ENCODE peak calls at places on chromosome 1, in six cellular contexts. G is stimulated activated naive CD8-positive, alpha-beta T cell treated with anti-CD3 and anti-CD28 coated beads, Interleukin-15, amount 100 ng/mL, for 72 hours; R is activated CD8-positive, alpha-beta T cell treated with anti-CD3 and anti-CD28 coated beads, Interleukin-2, amount 10 ng/mL, durations not matched to agents 7 days and 5 days; Y is IMR-90; T is fibroblast of villous mesenchyme; I is nephron progenitor cell. Z is an unnamed sample.

GRCh38 chr1:203593723-203594122 is 32.9 kb upstream of the ATP2B4 start:
- DNase-seq in G (peak; percentile 38), R (peak; percentile 70), Y (peak; percentile 72), T (peak; percentile 60), I (no peak), Z (peak; percentile 60)

GRCh38 chr1:187631984-187632383 is 803.2 kb downstream of the PLA2G4A start:
- DNase-seq in G (no peak), R (no peak), Y (no peak), T (no peak), I (no peak), Z (no peak)

GRCh38 chr1:89069955-89070354 is 4.9 kb upstream of the GBP1 start:
- DNase-seq in G (no peak), R (no peak), Y (no peak), T (peak; percentile 51), I (no peak), Z (no peak)

GRCh38 chr1:176517484-176517883 is 54.5 kb downstream of the PAPPA2 start:
- DNase-seq in G (no peak), R (no peak), Y (no peak), T (peak; percentile 5), I (peak; percentile 9), Z (no peak)

GRCh38 chr1:23421343-23421742 is 3.2 kb downstream of the TCEA3 start:
- DNase-seq in G (no peak), R (no peak), Y (no peak), T (peak; percentile 8), I (no peak), Z (no peak)

GRCh38 chr1:16120411-16120810 is 35.5 kb downstream of the EPHA2 start:
- DNase-seq in G (no peak), R (no peak), Y (no peak), T (peak; percentile 37), I (no peak), Z (no peak)

GRCh38 chr1:47213230-47213676 is 18.8 kb downstream of the TAL1 start:
- DNase-seq in G (no peak), R (no peak), Y (no peak), T (no peak), I (no peak), Z (no peak)

GRCh38 chr1:29465755-29466154 is 229.4 kb downstream of the PTPRU start:
- DNase-seq in G (no peak), R (no peak), Y (peak; percentile 23), T (peak; percentile 30), I (peak; percentile 34), Z (no peak)

GRCh38 chr1:3011631-3012510 is 9.4 kb upstream of the ACTRT2 start:
- DNase-seq in G (no peak), R (no peak), Y (no peak), T (no peak), I (no peak), Z (peak; percentile 21)

GRCh38 chr1:23456226-23456625 is 27.8 kb downstream of the ASAP3 start:
- DNase-seq in G (no peak), R (no peak), Y (no peak), T (no peak), I (no peak), Z (no peak)

GRCh38 chr1:7408771-7409150 is 362.3 kb upstream of the VAMP3 start:
- DNase-seq in G (no peak), R (no peak), Y (no peak), T (no peak), I (no peak), Z (no peak)

GRCh38 chr1:230587056-230587455 is 55.2 kb upstream of the COG2 start:
- DNase-seq in G (no peak), R (no peak), Y (no peak), T (no peak), I (no peak), Z (no peak)

GRCh38 chr1:228986093-228986904 is 251.0 kb downstream of the RHOU start:
- DNase-seq in G (no peak), R (no peak), Y (peak; percentile 25), T (no peak), I (no peak), Z (no peak)

GRCh38 chr1:62962014-62962793 is 178.3 kb downstream of the ATG4C start:
- DNase-seq in G (no peak), R (no peak), Y (no peak), T (no peak), I (no peak), Z (no peak)